ENCODE peak calls at places on chromosomes 13 and 19, in ten cellular contexts. One of them, this sample, is unnamed.

GRCh38 chr19:39182174-39182505 is 14.6 kb upstream of the NCCRP1 start:
- DNase-seq in iPS DF 6.9: no peak
- DNase-seq in nucleus accumbens: no peak
- DNase-seq in neural progenitor cell: no peak
- DNase-seq in mesenchymal stem cell: no peak
- DNase-seq in central memory CD4-positive, alpha-beta T cell: no peak
- DNase-seq in T-helper 9 cell: no peak
- DNase-seq in C1 segment of cervical spinal cord: no peak
- DNase-seq in mucosa of gallbladder: no peak
- DNase-seq in NCI-H82: no peak
- DNase-seq in this sample: no peak

GRCh38 chr19:34990578-34991192 is 9.4 kb upstream of the GRAMD1A start:
- DNase-seq in iPS DF 6.9: no peak
- DNase-seq in nucleus accumbens: no peak
- DNase-seq in neural progenitor cell: no peak
- DNase-seq in mesenchymal stem cell: no peak
- DNase-seq in central memory CD4-positive, alpha-beta T cell: no peak
- DNase-seq in T-helper 9 cell: no peak
- DNase-seq in C1 segment of cervical spinal cord: no peak
- DNase-seq in mucosa of gallbladder: no peak
- DNase-seq in NCI-H82: no peak
- DNase-seq in this sample: no peak

GRCh38 chr13:28654276-28654675 is 4.7 kb upstream of the POMP start:
- DNase-seq in iPS DF 6.9: no peak
- DNase-seq in nucleus accumbens: no peak
- DNase-seq in neural progenitor cell: no peak
- DNase-seq in mesenchymal stem cell: no peak
- DNase-seq in central memory CD4-positive, alpha-beta T cell: no peak
- DNase-seq in T-helper 9 cell: no peak
- DNase-seq in C1 segment of cervical spinal cord: no peak
- DNase-seq in mucosa of gallbladder: no peak
- DNase-seq in NCI-H82: no peak
- DNase-seq in this sample: no peak

GRCh38 chr13:109146912-109147624 is 517.7 kb downstream of the MYO16 start:
- DNase-seq in iPS DF 6.9: no peak
- DNase-seq in nucleus accumbens: no peak
- DNase-seq in neural progenitor cell: no peak
- DNase-seq in mesenchymal stem cell: peak
- DNase-seq in central memory CD4-positive, alpha-beta T cell: no peak
- DNase-seq in T-helper 9 cell: no peak
- DNase-seq in C1 segment of cervical spinal cord: no peak
- DNase-seq in mucosa of gallbladder: no peak
- DNase-seq in NCI-H82: peak
- DNase-seq in this sample: no peak

GRCh38 chr13:53522034-53522433 is 493.4 kb downstream of the OLFM4 start:
- DNase-seq in iPS DF 6.9: no peak
- DNase-seq in nucleus accumbens: no peak
- DNase-seq in neural progenitor cell: no peak
- DNase-seq in mesenchymal stem cell: no peak
- DNase-seq in central memory CD4-positive, alpha-beta T cell: no peak
- DNase-seq in T-helper 9 cell: no peak
- DNase-seq in C1 segment of cervical spinal cord: no peak
- DNase-seq in mucosa of gallbladder: no peak
- DNase-seq in NCI-H82: no peak
- DNase-seq in this sample: no peak

GRCh38 chr19:7632340-7633203 is 947 bp downstream of the PCP2 start:
- DNase-seq in iPS DF 6.9: no peak
- DNase-seq in nucleus accumbens: no peak
- DNase-seq in neural progenitor cell: no peak
- DNase-seq in mesenchymal stem cell: no peak
- DNase-seq in central memory CD4-positive, alpha-beta T cell: no peak
- DNase-seq in T-helper 9 cell: no peak
- DNase-seq in C1 segment of cervical spinal cord: no peak
- DNase-seq in mucosa of gallbladder: no peak
- DNase-seq in NCI-H82: no peak
- DNase-seq in this sample: no peak

GRCh38 chr19:55703790-55704215 is 28.8 kb downstream of the EPN1 start:
- DNase-seq in iPS DF 6.9: peak
- DNase-seq in nucleus accumbens: peak
- DNase-seq in neural progenitor cell: peak
- DNase-seq in mesenchymal stem cell: no peak
- DNase-seq in central memory CD4-positive, alpha-beta T cell: no peak
- DNase-seq in T-helper 9 cell: peak
- DNase-seq in C1 segment of cervical spinal cord: peak
- DNase-seq in mucosa of gallbladder: peak
- DNase-seq in NCI-H82: no peak
- DNase-seq in this sample: no peak

GRCh38 chr19:41699968-41700323 is 8.5 kb upstream of the CEACAM5 start:
- DNase-seq in iPS DF 6.9: no peak
- DNase-seq in nucleus accumbens: no peak
- DNase-seq in neural progenitor cell: no peak
- DNase-seq in mesenchymal stem cell: no peak
- DNase-seq in central memory CD4-positive, alpha-beta T cell: no peak
- DNase-seq in T-helper 9 cell: no peak
- DNase-seq in C1 segment of cervical spinal cord: no peak
- DNase-seq in mucosa of gallbladder: no peak
- DNase-seq in NCI-H82: no peak
- DNase-seq in this sample: peak

GRCh38 chr13:100213576-100213975 is 124.7 kb downstream of the PCCA start:
- DNase-seq in iPS DF 6.9: no peak
- DNase-seq in nucleus accumbens: no peak
- DNase-seq in neural progenitor cell: no peak
- DNase-seq in mesenchymal stem cell: no peak
- DNase-seq in central memory CD4-positive, alpha-beta T cell: no peak
- DNase-seq in T-helper 9 cell: no peak
- DNase-seq in C1 segment of cervical spinal cord: no peak
- DNase-seq in mucosa of gallbladder: no peak
- DNase-seq in NCI-H82: no peak
- DNase-seq in this sample: no peak

GRCh38 chr13:76825415-76825814 is 60.8 kb downstream of the KCTD12 start:
- DNase-seq in iPS DF 6.9: no peak
- DNase-seq in nucleus accumbens: no peak
- DNase-seq in neural progenitor cell: no peak
- DNase-seq in mesenchymal stem cell: no peak
- DNase-seq in central memory CD4-positive, alpha-beta T cell: no peak
- DNase-seq in T-helper 9 cell: no peak
- DNase-seq in C1 segment of cervical spinal cord: no peak
- DNase-seq in mucosa of gallbladder: no peak
- DNase-seq in NCI-H82: peak
- DNase-seq in this sample: no peak

GRCh38 chr19:2034729-2035589 is 16.1 kb downstream of the MKNK2 start:
- DNase-seq in iPS DF 6.9: peak
- DNase-seq in nucleus accumbens: no peak
- DNase-seq in neural progenitor cell: peak
- DNase-seq in mesenchymal stem cell: peak
- DNase-seq in central memory CD4-positive, alpha-beta T cell: peak
- DNase-seq in T-helper 9 cell: peak
- DNase-seq in C1 segment of cervical spinal cord: no peak
- DNase-seq in mucosa of gallbladder: peak
- DNase-seq in NCI-H82: peak
- DNase-seq in this sample: no peak

GRCh38 chr13:105573134-105573533 is 962.3 kb downstream of the EFNB2 start:
- DNase-seq in iPS DF 6.9: no peak
- DNase-seq in nucleus accumbens: no peak
- DNase-seq in neural progenitor cell: no peak
- DNase-seq in mesenchymal stem cell: peak
- DNase-seq in central memory CD4-positive, alpha-beta T cell: no peak
- DNase-seq in T-helper 9 cell: no peak
- DNase-seq in C1 segment of cervical spinal cord: no peak
- DNase-seq in mucosa of gallbladder: no peak
- DNase-seq in NCI-H82: no peak
- DNase-seq in this sample: no peak

GRCh38 chr19:46232029-46232428 is 2.5 kb downstream of the IGFL1 start:
- DNase-seq in iPS DF 6.9: no peak
- DNase-seq in nucleus accumbens: no peak
- DNase-seq in neural progenitor cell: no peak
- DNase-seq in mesenchymal stem cell: no peak
- DNase-seq in central memory CD4-positive, alpha-beta T cell: no peak
- DNase-seq in T-helper 9 cell: no peak
- DNase-seq in C1 segment of cervical spinal cord: no peak
- DNase-seq in mucosa of gallbladder: no peak
- DNase-seq in NCI-H82: no peak
- DNase-seq in this sample: peak

GRCh38 chr13:43304449-43304848 is 281.1 kb downstream of the DNAJC15 start:
- DNase-seq in iPS DF 6.9: no peak
- DNase-seq in nucleus accumbens: no peak
- DNase-seq in neural progenitor cell: no peak
- DNase-seq in mesenchymal stem cell: no peak
- DNase-seq in central memory CD4-positive, alpha-beta T cell: no peak
- DNase-seq in T-helper 9 cell: no peak
- DNase-seq in C1 segment of cervical spinal cord: no peak
- DNase-seq in mucosa of gallbladder: no peak
- DNase-seq in NCI-H82: peak
- DNase-seq in this sample: no peak

GRCh38 chr19:33804021-33804799 is 7.5 kb downstream of the KCTD15 start:
- DNase-seq in iPS DF 6.9: no peak
- DNase-seq in nucleus accumbens: peak
- DNase-seq in neural progenitor cell: no peak
- DNase-seq in mesenchymal stem cell: no peak
- DNase-seq in central memory CD4-positive, alpha-beta T cell: no peak
- DNase-seq in T-helper 9 cell: no peak
- DNase-seq in C1 segment of cervical spinal cord: peak
- DNase-seq in mucosa of gallbladder: peak
- DNase-seq in NCI-H82: no peak
- DNase-seq in this sample: no peak

GRCh38 chr13:112711528-112712265 is 21.9 kb downstream of the ATP11A start:
- DNase-seq in iPS DF 6.9: peak
- DNase-seq in nucleus accumbens: peak
- DNase-seq in neural progenitor cell: peak
- DNase-seq in mesenchymal stem cell: peak
- DNase-seq in central memory CD4-positive, alpha-beta T cell: no peak
- DNase-seq in T-helper 9 cell: no peak
- DNase-seq in C1 segment of cervical spinal cord: peak
- DNase-seq in mucosa of gallbladder: peak
- DNase-seq in NCI-H82: no peak
- DNase-seq in this sample: peak

GRCh38 chr19:16676101-16676798 is 15.3 kb downstream of the TMEM38A start:
- DNase-seq in iPS DF 6.9: no peak
- DNase-seq in nucleus accumbens: no peak
- DNase-seq in neural progenitor cell: no peak
- DNase-seq in mesenchymal stem cell: no peak
- DNase-seq in central memory CD4-positive, alpha-beta T cell: no peak
- DNase-seq in T-helper 9 cell: no peak
- DNase-seq in C1 segment of cervical spinal cord: no peak
- DNase-seq in mucosa of gallbladder: no peak
- DNase-seq in NCI-H82: no peak
- DNase-seq in this sample: no peak

GRCh38 chr19:15404780-15405211 is 14.0 kb downstream of the AKAP8L start:
- DNase-seq in iPS DF 6.9: no peak
- DNase-seq in nucleus accumbens: peak
- DNase-seq in neural progenitor cell: no peak
- DNase-seq in mesenchymal stem cell: peak
- DNase-seq in central memory CD4-positive, alpha-beta T cell: no peak
- DNase-seq in T-helper 9 cell: no peak
- DNase-seq in C1 segment of cervical spinal cord: peak
- DNase-seq in mucosa of gallbladder: no peak
- DNase-seq in NCI-H82: no peak
- DNase-seq in this sample: no peak

GRCh38 chr19:18967358-18968146 is 26.5 kb upstream of the HOMER3 start:
- DNase-seq in iPS DF 6.9: no peak
- DNase-seq in nucleus accumbens: peak
- DNase-seq in neural progenitor cell: no peak
- DNase-seq in mesenchymal stem cell: peak
- DNase-seq in central memory CD4-positive, alpha-beta T cell: no peak
- DNase-seq in T-helper 9 cell: no peak
- DNase-seq in C1 segment of cervical spinal cord: peak
- DNase-seq in mucosa of gallbladder: peak
- DNase-seq in NCI-H82: no peak
- DNase-seq in this sample: no peak

GRCh38 chr19:33508941-33509614 is 12.5 kb downstream of the PEPD start:
- DNase-seq in iPS DF 6.9: no peak
- DNase-seq in nucleus accumbens: no peak
- DNase-seq in neural progenitor cell: no peak
- DNase-seq in mesenchymal stem cell: no peak
- DNase-seq in central memory CD4-positive, alpha-beta T cell: no peak
- DNase-seq in T-helper 9 cell: no peak
- DNase-seq in C1 segment of cervical spinal cord: peak
- DNase-seq in mucosa of gallbladder: no peak
- DNase-seq in NCI-H82: no peak
- DNase-seq in this sample: no peak

GRCh38 chr19:29446331-29446730 is 79.5 kb upstream of the VSTM2B start:
- DNase-seq in iPS DF 6.9: no peak
- DNase-seq in nucleus accumbens: no peak
- DNase-seq in neural progenitor cell: no peak
- DNase-seq in mesenchymal stem cell: no peak
- DNase-seq in central memory CD4-positive, alpha-beta T cell: no peak
- DNase-seq in T-helper 9 cell: no peak
- DNase-seq in C1 segment of cervical spinal cord: no peak
- DNase-seq in mucosa of gallbladder: no peak
- DNase-seq in NCI-H82: no peak
- DNase-seq in this sample: peak

GRCh38 chr19:18865973-18866799 is 29.8 kb downstream of the CERS1 start:
- DNase-seq in iPS DF 6.9: no peak
- DNase-seq in nucleus accumbens: peak
- DNase-seq in neural progenitor cell: peak
- DNase-seq in mesenchymal stem cell: peak
- DNase-seq in central memory CD4-positive, alpha-beta T cell: peak
- DNase-seq in T-helper 9 cell: peak
- DNase-seq in C1 segment of cervical spinal cord: peak
- DNase-seq in mucosa of gallbladder: peak
- DNase-seq in NCI-H82: peak
- DNase-seq in this sample: peak

GRCh38 chr19:4910594-4911273 is 1.4 kb downstream of the UHRF1 start:
- DNase-seq in iPS DF 6.9: no peak
- DNase-seq in nucleus accumbens: no peak
- DNase-seq in neural progenitor cell: peak
- DNase-seq in mesenchymal stem cell: peak
- DNase-seq in central memory CD4-positive, alpha-beta T cell: no peak
- DNase-seq in T-helper 9 cell: peak
- DNase-seq in C1 segment of cervical spinal cord: peak
- DNase-seq in mucosa of gallbladder: no peak
- DNase-seq in NCI-H82: peak
- DNase-seq in this sample: peak

GRCh38 chr13:95530178-95530577 is 22.3 kb upstream of the CLDN10 start:
- DNase-seq in iPS DF 6.9: no peak
- DNase-seq in nucleus accumbens: peak
- DNase-seq in neural progenitor cell: no peak
- DNase-seq in mesenchymal stem cell: peak
- DNase-seq in central memory CD4-positive, alpha-beta T cell: no peak
- DNase-seq in T-helper 9 cell: no peak
- DNase-seq in C1 segment of cervical spinal cord: no peak
- DNase-seq in mucosa of gallbladder: no peak
- DNase-seq in NCI-H82: peak
- DNase-seq in this sample: no peak

GRCh38 chr13:78657699-78658629 is 991 bp downstream of the OBI1 start:
- DNase-seq in iPS DF 6.9: peak
- DNase-seq in nucleus accumbens: no peak
- DNase-seq in neural progenitor cell: no peak
- DNase-seq in mesenchymal stem cell: peak
- DNase-seq in central memory CD4-positive, alpha-beta T cell: no peak
- DNase-seq in T-helper 9 cell: no peak
- DNase-seq in C1 segment of cervical spinal cord: no peak
- DNase-seq in mucosa of gallbladder: no peak
- DNase-seq in NCI-H82: no peak
- DNase-seq in this sample: no peak